ENCODE peak calls at places on chromosomes 5 and 9, in five cellular contexts. A is K562, C is GM12878, K is HepG2, Z is H1. Q is an unnamed sample.
A peak's percentile ranks its signal among the peaks of the same experiment; 100 is the strongest.

GRCh38 chr9:93346240-93347112 is 105.0 kb upstream of the FAM120A start:
- DNase-seq in A (no peak), C (no peak), K (no peak), Z (no peak), Q (peak; percentile 62)

GRCh38 chr9:33506626-33507370 is 17.3 kb upstream of the ANKRD18B start:
- DNase-seq in K (peak; percentile 31), A (no peak), Z (no peak), C (no peak), Q (no peak)

GRCh38 chr5:23332650-23333251 is 174.7 kb upstream of the PRDM9 start:
- DNase-seq in K (peak; percentile 1), C (no peak), A (no peak), Z (no peak), Q (no peak)

GRCh38 chr5:140801494-140801841 is 611 bp downstream of the PCDHA3 start:
- DNase-seq in Z (no peak), A (no peak), C (no peak), K (no peak), Q (no peak)

GRCh38 chr5:55226027-55226933 is 835 bp downstream of the MCIDAS start:
- DNase-seq in K (peak; percentile 38), A (peak; percentile 86), C (no peak), Z (peak; percentile 60), Q (peak; percentile 90)

GRCh38 chr9:89723696-89724095 is 118.9 kb downstream of the GADD45G start:
- DNase-seq in Z (no peak), K (no peak), A (no peak), C (no peak), Q (no peak)

GRCh38 chr9:4555251-4555650 is 65.0 kb downstream of the SLC1A1 start:
- DNase-seq in K (no peak), Z (no peak), C (no peak), A (no peak), Q (no peak)

GRCh38 chr9:91489391-91489899 is 65.8 kb upstream of the NFIL3 start:
- DNase-seq in A (no peak), Z (no peak), C (no peak), K (no peak), Q (no peak)

GRCh38 chr5:96823900-96824351 is 16.2 kb upstream of the ERAP1 start:
- DNase-seq in Z (no peak), A (no peak), C (no peak), K (peak; percentile 25), Q (no peak)

GRCh38 chr5:10471672-10472071 is 30.0 kb downstream of the ROPN1L start:
- DNase-seq in K (no peak), C (no peak), A (no peak), Z (no peak), Q (no peak)

GRCh38 chr5:43041131-43041668 is 1.1 kb upstream of the ANXA2R start:
- DNase-seq in C (no peak), K (no peak), Z (no peak), A (no peak), Q (no peak)

GRCh38 chr5:91151947-91152346 is 231.2 kb downstream of the ARRDC3 start:
- DNase-seq in Z (no peak), A (no peak), K (peak; percentile 4), C (no peak), Q (no peak)

GRCh38 chr9:12640021-12640587 is 53.1 kb upstream of the TYRP1 start:
- DNase-seq in A (no peak), C (no peak), Z (no peak), K (peak; percentile 27), Q (no peak)

DNA sequence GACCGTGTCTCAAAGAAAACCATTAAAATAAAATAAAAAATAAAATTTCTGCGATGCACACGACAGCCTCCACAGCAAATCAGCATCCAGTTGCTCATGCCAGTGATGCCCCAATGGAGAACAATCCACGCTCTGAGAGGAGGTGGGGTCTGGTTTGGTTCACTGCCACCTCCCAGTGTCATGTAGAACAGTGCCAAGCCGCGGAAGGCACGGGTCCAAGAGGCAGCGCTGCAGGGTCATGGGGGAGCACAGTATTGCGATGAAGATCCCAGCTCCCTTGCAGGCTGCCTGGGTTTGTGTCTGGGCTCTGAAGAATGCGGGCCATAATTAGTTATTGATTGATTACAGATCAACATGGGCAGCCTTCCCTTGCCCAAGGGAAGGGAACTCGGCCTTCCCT is 6.1 kb upstream of the CACFD1 start:
- DNase-seq in C (no peak), K (no peak), Z (no peak), A (no peak), Q (no peak)
- TF ChIP-seq CTCF in C (no peak), K (no peak), Z (no peak), A (no peak), Q (no peak)

DNA sequence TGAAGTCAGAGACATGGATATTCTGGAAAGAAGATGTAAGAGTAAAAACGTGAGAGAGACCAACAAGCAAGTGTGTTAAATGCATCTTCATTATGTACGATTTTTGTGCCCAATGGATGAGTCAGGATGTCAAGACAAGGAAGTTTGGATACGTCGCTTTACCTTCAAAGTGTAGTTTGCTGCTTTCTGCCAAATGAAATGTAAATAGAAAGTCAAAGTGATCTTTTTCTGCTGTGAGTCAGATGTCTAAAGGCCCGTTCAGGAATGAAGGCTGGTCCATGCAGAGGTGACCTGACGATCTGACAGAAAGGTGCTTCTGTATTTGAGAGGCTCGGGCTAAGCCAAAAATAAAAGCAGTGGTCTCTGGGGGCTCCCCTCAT is 273.1 kb upstream of the PIK3R1 start:
- DNase-seq in K (no peak), C (no peak), A (no peak), Z (no peak), Q (no peak)
- TF ChIP-seq ATF2 in K (no peak), C (no peak), A (no peak), Z (no peak), Q (no peak)

DNA sequence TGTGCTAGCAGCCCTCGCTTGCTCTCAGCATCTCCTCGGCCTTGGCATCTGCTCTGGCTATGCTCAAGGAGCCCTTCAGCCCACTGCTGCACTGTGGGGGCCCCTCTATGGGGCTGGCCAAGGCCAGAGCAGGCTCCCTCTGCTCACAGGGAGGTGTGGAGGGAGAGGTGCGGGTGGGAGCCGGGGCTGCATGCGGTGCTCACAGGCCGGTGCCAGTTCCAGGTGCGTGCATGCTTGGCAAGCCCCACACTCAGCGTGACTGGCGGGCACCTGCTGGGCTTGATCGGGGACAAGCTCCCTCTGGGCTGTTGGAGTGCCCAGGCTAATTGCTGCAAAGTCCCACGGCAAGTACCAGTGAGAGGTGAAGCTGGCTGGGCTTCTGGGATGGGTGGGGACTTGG is 170.5 kb downstream of the TRIM36 start:
- DNase-seq in A (no peak), Z (no peak), K (no peak), C (no peak), Q (no peak)
- TF ChIP-seq CTCF in A (no peak), Z (no peak), K (no peak), C (no peak), Q (no peak)

DNA sequence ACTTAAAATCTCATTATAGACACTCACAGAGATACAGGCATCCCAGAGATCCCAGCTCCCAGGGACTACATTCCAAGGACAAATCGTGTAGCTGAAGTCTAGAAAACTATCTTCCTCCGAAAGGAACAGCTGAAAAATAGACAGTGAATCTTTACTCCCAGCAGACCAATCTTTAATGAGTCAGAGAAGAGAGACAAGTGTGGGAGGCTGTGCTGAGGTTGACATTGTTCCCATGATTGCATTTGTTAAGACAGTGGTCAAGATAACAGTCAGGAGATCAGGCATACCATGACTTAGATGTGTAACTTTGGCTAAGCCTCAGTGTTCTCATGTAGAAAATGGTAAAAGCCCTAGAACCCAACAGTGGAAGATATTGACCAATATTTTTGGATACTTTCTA is 120.7 kb downstream of the PAPPA start:
- DNase-seq in Z (no peak), C (no peak), K (no peak), A (no peak), Q (no peak)
- TF ChIP-seq ATF2 in Z (no peak), C (no peak), K (no peak), A (no peak), Q (no peak)

GRCh38 chr5:111223790-111224560 is at the start of gene CAMK4:
- DNase-seq in K (peak; percentile 2), Z (peak; percentile 38), C (no peak), A (peak; percentile 77), Q (peak; percentile 80)
- TF ChIP-seq CTCF in K (peak; percentile 14), Z (no peak), C (peak; percentile 32), A (peak; percentile 8), Q (no peak)

GRCh38 chr5:16934669-16935068 is 1.4 kb downstream of the MYO10 start:
- DNase-seq in K (no peak), Z (no peak), A (no peak), C (no peak), Q (no peak)

GRCh38 chr5:16933337-16933736 is 2.8 kb downstream of the MYO10 start:
- DNase-seq in A (no peak), C (no peak), K (no peak), Z (no peak), Q (no peak)

GRCh38 chr5:16935271-16936149 is 578 bp downstream of the MYO10 start:
- DNase-seq in Z (peak; percentile 33), K (no peak), A (no peak), C (no peak), Q (peak; percentile 69)

GRCh38 chr5:16932401-16932800 is 3.7 kb downstream of the MYO10 start:
- DNase-seq in C (no peak), A (no peak), K (no peak), Z (no peak), Q (no peak)

GRCh38 chr5:16934123-16934522 is 2.0 kb downstream of the MYO10 start:
- DNase-seq in C (no peak), Z (peak; percentile 51), K (peak; percentile 25), A (peak; percentile 80), Q (peak; percentile 91)
- TF ChIP-seq ATF2 in C (no peak), Z (no peak), K (no peak), A (no peak), Q (no peak)

GRCh38 chr5:125011419-125011818 is 265.0 kb upstream of the ZNF608 start:
- DNase-seq in C (no peak), Z (no peak), A (no peak), K (peak; percentile 5), Q (no peak)
- TF ChIP-seq CTCF in C (no peak), Z (no peak), A (no peak), K (no peak), Q (no peak)

DNA sequence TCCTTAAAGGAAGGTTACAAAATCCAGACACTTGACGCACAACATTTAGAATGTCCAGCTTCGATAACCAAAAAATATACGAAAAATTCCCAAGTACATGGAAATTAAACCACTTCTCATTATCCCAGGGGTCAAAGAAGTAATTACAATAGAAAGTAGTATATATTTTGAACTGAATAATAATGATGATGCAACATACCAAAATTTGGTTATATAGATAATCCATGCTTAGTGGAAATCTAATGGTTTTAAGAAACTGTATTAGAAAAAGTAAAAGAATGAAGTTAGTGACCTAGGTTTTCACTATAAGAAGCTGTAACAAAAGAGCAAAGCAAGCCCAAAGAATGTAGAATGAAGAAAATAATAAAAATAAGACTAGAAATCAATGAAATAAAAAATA is 204.0 kb upstream of the PUM3 start:
- DNase-seq in Z (no peak), K (no peak), A (no peak), C (no peak), Q (no peak)
- TF ChIP-seq ATF2 in Z (no peak), K (no peak), A (no peak), C (no peak), Q (no peak)

GRCh38 chr9:117926031-117926655 is 221.9 kb downstream of the TLR4 start:
- DNase-seq in C (no peak), A (no peak), K (no peak), Z (no peak), Q (no peak)

GRCh38 chr9:117932585-117932984 is 228.4 kb downstream of the TLR4 start:
- DNase-seq in Z (no peak), C (no peak), A (no peak), K (no peak), Q (no peak)

GRCh38 chr9:117929873-117930272 is 225.7 kb downstream of the TLR4 start:
- DNase-seq in A (no peak), Z (no peak), K (no peak), C (no peak), Q (no peak)

GRCh38 chr9:117927354-117927753 is 223.2 kb downstream of the TLR4 start:
- DNase-seq in A (no peak), K (no peak), C (no peak), Z (peak; percentile 13), Q (peak; percentile 41)
- TF ChIP-seq CTCF in A (no peak), K (no peak), C (peak; percentile 19), Z (peak; percentile 55), Q (no peak)